ENCODE peak calls at places on chromosomes 5 and 9, in nine cellular contexts. G is lower leg skin; T is fibroblast of villous mesenchyme; H is effector memory CD8-positive, alpha-beta T cell; S is HFF-Myc; N is activated CD8-positive, alpha-beta T cell treated with anti-CD3 and anti-CD28 coated beads, Interleukin-2, amount 10 ng/mL, durations not matched to agents 7 days and 5 days; R is Daoy; V is IMR-90; X is amygdala. Y is an unnamed sample.

GRCh38 chr5:6573651-6574101 is 59.2 kb downstream of the NSUN2 start:
- DNase-seq in G (peak; percentile 5), T (no peak), H (no peak), S (no peak), N (no peak), R (no peak), V (no peak), X (no peak), Y (no peak)

GRCh38 chr5:69209607-69210006 is 20.2 kb downstream of the CENPH start:
- DNase-seq in G (no peak), T (no peak), H (no peak), S (no peak), N (no peak), R (no peak), V (peak; percentile 42), X (no peak), Y (no peak)

GRCh38 chr9:136239963-136240330 is 5.7 kb downstream of the QSOX2 start:
- DNase-seq in G (no peak), T (no peak), H (no peak), S (no peak), N (no peak), R (no peak), V (no peak), X (no peak), Y (no peak)

GRCh38 chr9:78821126-78821822 is 524.3 kb downstream of the PSAT1 start:
- DNase-seq in G (no peak), T (peak; percentile 45), H (no peak), S (no peak), N (no peak), R (peak; percentile 14), V (peak; percentile 42), X (peak; percentile 22), Y (no peak)

GRCh38 chr5:11150976-11151375 is 389.9 kb upstream of the DAP start:
- DNase-seq in G (no peak), T (no peak), H (no peak), S (no peak), N (no peak), R (no peak), V (no peak), X (no peak), Y (no peak)

GRCh38 chr5:89036166-89036565 is 153.2 kb upstream of the MEF2C start:
- DNase-seq in G (no peak), T (no peak), H (no peak), S (no peak), N (no peak), R (no peak), V (no peak), X (no peak), Y (no peak)

GRCh38 chr5:172870807-172871431 is 36.9 kb downstream of the ERGIC1 start:
- DNase-seq in G (no peak), T (no peak), H (no peak), S (no peak), N (no peak), R (no peak), V (no peak), X (peak; percentile 26), Y (no peak)

GRCh38 chr5:73591102-73591695 is 25.7 kb downstream of the UTP15 start:
- DNase-seq in G (peak; percentile 68), T (peak; percentile 94), H (peak; percentile 68), S (peak; percentile 76), N (peak; percentile 75), R (peak; percentile 72), V (peak; percentile 90), X (peak; percentile 2), Y (no peak)

GRCh38 chr5:54732108-54732507 is 214.5 kb downstream of the SNX18 start:
- DNase-seq in G (no peak), T (no peak), H (no peak), S (no peak), N (no peak), R (no peak), V (no peak), X (no peak), Y (no peak)

GRCh38 chr9:113296796-113297558 is 6.2 kb downstream of the RNF183 start:
- DNase-seq in G (no peak), T (no peak), H (no peak), S (no peak), N (no peak), R (no peak), V (no peak), X (no peak), Y (no peak)

GRCh38 chr9:137534256-137535119 is 15.7 kb downstream of the PNPLA7 start:
- DNase-seq in G (no peak), T (peak; percentile 76), H (no peak), S (peak; percentile 52), N (peak; percentile 31), R (peak; percentile 65), V (peak; percentile 60), X (no peak), Y (peak; percentile 57)

GRCh38 chr9:93667627-93668026 is 91.2 kb downstream of the PHF2 start:
- DNase-seq in G (no peak), T (no peak), H (no peak), S (no peak), N (no peak), R (no peak), V (no peak), X (no peak), Y (no peak)

GRCh38 chr5:8864053-8864452 is 681.8 kb downstream of the SEMA5A start:
- DNase-seq in G (no peak), T (peak; percentile 46), H (no peak), S (no peak), N (no peak), R (peak; percentile 11), V (peak; percentile 28), X (no peak), Y (no peak)

GRCh38 chr5:149240354-149240998 is 31.2 kb upstream of the AFAP1L1 start:
- DNase-seq in G (peak; percentile 51), T (no peak), H (peak; percentile 78), S (no peak), N (peak; percentile 79), R (no peak), V (no peak), X (no peak), Y (no peak)

Y was measured in posterior cingulate gyrus.